ENCODE peak calls at places on chromosomes 16 and 17, in ten cellular contexts. P is B cell, J is HFF-Myc, T is NCI-H2081, U is NCI-H1417, D is CMK, G is mammary epithelial cell, O is NCI-H69, I is Panc1, Q is NCI-H524 treated with DMSO at 0.1 percent for 48 hours. X is an unnamed sample.

GRCh38 chr16:4676826-4677225 is 16.5 kb upstream of the NUDT16L1 start:
- DNase-seq in J (no peak), U (no peak), G (no peak), I (no peak), D (no peak), O (no peak), T (no peak), P (no peak), Q (no peak), X (no peak)

GRCh38 chr16:11994187-11995119 is 17.9 kb downstream of the SNX29 start:
- DNase-seq in G (peak; percentile 2), P (no peak), U (no peak), D (no peak), O (peak; percentile 24), J (no peak), I (no peak), Q (no peak), T (no peak), X (no peak)

GRCh38 chr17:72580321-72581127 is 459.7 kb downstream of the SOX9 start:
- DNase-seq in O (peak; percentile 97), J (no peak), T (peak; percentile 83), Q (no peak), P (no peak), I (no peak), G (peak; percentile 90), D (no peak), U (peak; percentile 27), X (no peak)

GRCh38 chr16:18783430-18784341 is 6.4 kb downstream of the RPS15A start:
- DNase-seq in O (no peak), G (no peak), U (no peak), J (no peak), P (no peak), D (no peak), I (no peak), T (no peak), Q (no peak), X (no peak)

GRCh38 chr16:17032332-17032731 is 438.4 kb downstream of the XYLT1 start:
- DNase-seq in P (no peak), U (no peak), I (no peak), O (no peak), J (no peak), D (no peak), Q (no peak), T (no peak), G (no peak), X (no peak)

GRCh38 chr17:77206125-77206523 is 65.4 kb downstream of the SEC14L1 start:
- DNase-seq in O (no peak), I (no peak), Q (no peak), T (no peak), U (no peak), D (no peak), P (no peak), J (no peak), G (no peak), X (no peak)

GRCh38 chr17:73156166-73156840 is 8.5 kb upstream of the SSTR2 start:
- DNase-seq in I (peak; percentile 17), G (peak; percentile 47), T (peak; percentile 81), D (no peak), P (peak; percentile 52), Q (peak; percentile 84), J (peak; percentile 21), U (peak; percentile 43), O (peak; percentile 96), X (peak; percentile 79)

GRCh38 chr16:2008631-2009301 is 855 bp downstream of the ZNF598 start:
- DNase-seq in G (no peak), U (no peak), P (no peak), Q (no peak), D (no peak), T (no peak), O (peak; percentile 57), J (no peak), I (no peak), X (peak; percentile 58)

GRCh38 chr17:75535871-75536270 is 10.4 kb downstream of the LLGL2 start:
- DNase-seq in I (no peak), U (no peak), T (no peak), D (no peak), P (no peak), O (no peak), Q (no peak), G (no peak), J (no peak), X (no peak)

GRCh38 chr17:67245073-67245693 is at the start of gene HELZ:
- DNase-seq in U (peak; percentile 76), O (peak; percentile 94), P (peak; percentile 77), G (peak; percentile 78), T (peak; percentile 85), Q (peak; percentile 42), I (no peak), J (peak; percentile 52), D (peak; percentile 78), X (peak; percentile 87)

GRCh38 chr16:86015606-86016005 is 116.6 kb downstream of the IRF8 start:
- DNase-seq in Q (no peak), D (no peak), O (no peak), G (no peak), P (no peak), I (no peak), T (no peak), U (no peak), J (no peak), X (no peak)

GRCh38 chr16:27378871-27379580 is 22.9 kb upstream of the IL21R start:
- DNase-seq in D (no peak), O (no peak), T (no peak), G (no peak), P (no peak), J (no peak), Q (no peak), U (no peak), I (no peak), X (no peak)

GRCh38 chr17:44565866-44566443 is 8.7 kb downstream of the FZD2 start:
- DNase-seq in G (no peak), I (no peak), U (no peak), O (no peak), P (no peak), T (no peak), Q (no peak), J (no peak), D (no peak), X (no peak)

GRCh38 chr16:85413713-85414663 is 199.1 kb upstream of the GSE1 start:
- DNase-seq in O (no peak), I (no peak), T (no peak), D (no peak), J (no peak), P (no peak), Q (no peak), U (no peak), G (no peak), X (no peak)

GRCh38 chr16:4494746-4495490 is 18.7 kb downstream of the HMOX2 start:
- DNase-seq in J (peak; percentile 56), Q (no peak), I (no peak), D (no peak), T (no peak), U (no peak), P (no peak), G (peak; percentile 78), O (no peak), X (peak; percentile 69)

GRCh38 chr17:30241051-30241450 is 5.6 kb upstream of the SLC6A4 start:
- DNase-seq in U (no peak), J (no peak), D (no peak), P (no peak), I (no peak), T (no peak), G (no peak), Q (no peak), O (peak; percentile 23), X (no peak)

GRCh38 chr17:17872468-17873345 is 35.9 kb upstream of the SREBF1 start:
- DNase-seq in J (no peak), D (no peak), T (no peak), Q (no peak), O (no peak), P (no peak), U (no peak), I (no peak), G (no peak), X (no peak)

GRCh38 chr17:67020293-67020766 is 24.0 kb upstream of the CACNG1 start:
- DNase-seq in O (peak; percentile 53), U (no peak), I (no peak), T (peak; percentile 52), D (no peak), P (no peak), G (no peak), J (no peak), Q (no peak), X (no peak)

GRCh38 chr17:56260421-56260820 is 107.1 kb downstream of the ANKFN1 start:
- DNase-seq in I (no peak), T (no peak), P (no peak), G (no peak), O (no peak), U (no peak), Q (no peak), J (no peak), D (no peak), X (no peak)

GRCh38 chr16:68388124-68388523 is 60.2 kb downstream of the SMPD3 start:
- DNase-seq in G (no peak), Q (no peak), P (no peak), U (no peak), T (no peak), I (no peak), O (no peak), J (no peak), D (no peak), X (no peak)

GRCh38 chr17:68871447-68871846 is 83.7 kb downstream of the ABCA8 start:
- DNase-seq in Q (no peak), U (no peak), J (no peak), G (no peak), T (no peak), D (no peak), O (no peak), I (no peak), P (no peak), X (no peak)